ENCODE peak calls at places on chromosomes 13 and 19, in five cellular contexts. One of them, this sample, is unnamed.
A peak's percentile ranks its signal among the peaks of the same experiment; 100 is the strongest.

GRCh38 chr13:22114630-22115311 is 443.9 kb downstream of the FGF9 start:
- DNase-seq in RWPE1: no peak
- DNase-seq in H54: no peak
- DNase-seq in non-pigmented ciliary epithelial cell: no peak
- DNase-seq in stimulated activated CD4-positive, alpha-beta T cell treated with anti-CD3 and anti-CD28 coated beads, TNF-alpha, amount 100 ng/mL, for 24 hours: peak; percentile 12
- DNase-seq in this sample: no peak

GRCh38 chr13:80235559-80236296 is 105.2 kb downstream of the SPRY2 start:
- DNase-seq in RWPE1: peak; percentile 13
- DNase-seq in H54: peak; percentile 14
- DNase-seq in non-pigmented ciliary epithelial cell: no peak
- DNase-seq in stimulated activated CD4-positive, alpha-beta T cell treated with anti-CD3 and anti-CD28 coated beads, TNF-alpha, amount 100 ng/mL, for 24 hours: no peak
- DNase-seq in this sample: no peak

GRCh38 chr13:110812111-110812868 is 98.8 kb downstream of the ING1 start:
- DNase-seq in RWPE1: no peak
- DNase-seq in H54: no peak
- DNase-seq in non-pigmented ciliary epithelial cell: no peak
- DNase-seq in stimulated activated CD4-positive, alpha-beta T cell treated with anti-CD3 and anti-CD28 coated beads, TNF-alpha, amount 100 ng/mL, for 24 hours: no peak
- DNase-seq in this sample: no peak

GRCh38 chr13:101779147-101779546 is 326.7 kb downstream of the ITGBL1 start:
- DNase-seq in RWPE1: no peak
- DNase-seq in H54: no peak
- DNase-seq in non-pigmented ciliary epithelial cell: no peak
- DNase-seq in stimulated activated CD4-positive, alpha-beta T cell treated with anti-CD3 and anti-CD28 coated beads, TNF-alpha, amount 100 ng/mL, for 24 hours: no peak
- DNase-seq in this sample: no peak

GRCh38 chr13:28564030-28564429 is 69.1 kb upstream of the FLT1 start:
- DNase-seq in RWPE1: peak; percentile 38
- DNase-seq in H54: no peak
- DNase-seq in non-pigmented ciliary epithelial cell: no peak
- DNase-seq in stimulated activated CD4-positive, alpha-beta T cell treated with anti-CD3 and anti-CD28 coated beads, TNF-alpha, amount 100 ng/mL, for 24 hours: no peak
- DNase-seq in this sample: no peak

GRCh38 chr13:88908896-88909535 is 1237.8 kb downstream of the SLITRK5 start:
- DNase-seq in RWPE1: no peak
- DNase-seq in H54: no peak
- DNase-seq in non-pigmented ciliary epithelial cell: no peak
- DNase-seq in stimulated activated CD4-positive, alpha-beta T cell treated with anti-CD3 and anti-CD28 coated beads, TNF-alpha, amount 100 ng/mL, for 24 hours: no peak
- DNase-seq in this sample: no peak

GRCh38 chr13:60351326-60351725 is 45.7 kb upstream of the TDRD3 start:
- DNase-seq in RWPE1: no peak
- DNase-seq in H54: no peak
- DNase-seq in non-pigmented ciliary epithelial cell: peak; percentile 64
- DNase-seq in stimulated activated CD4-positive, alpha-beta T cell treated with anti-CD3 and anti-CD28 coated beads, TNF-alpha, amount 100 ng/mL, for 24 hours: no peak
- DNase-seq in this sample: no peak

GRCh38 chr19:41887711-41888382 is 4.9 kb downstream of the ARHGEF1 start:
- DNase-seq in RWPE1: peak; percentile 96
- DNase-seq in H54: peak; percentile 97
- DNase-seq in non-pigmented ciliary epithelial cell: peak; percentile 38
- DNase-seq in stimulated activated CD4-positive, alpha-beta T cell treated with anti-CD3 and anti-CD28 coated beads, TNF-alpha, amount 100 ng/mL, for 24 hours: peak; percentile 79
- DNase-seq in this sample: peak; percentile 84

GRCh38 chr13:94992277-94992989 is 280.1 kb upstream of the SOX21 start:
- DNase-seq in RWPE1: no peak
- DNase-seq in H54: no peak
- DNase-seq in non-pigmented ciliary epithelial cell: no peak
- DNase-seq in stimulated activated CD4-positive, alpha-beta T cell treated with anti-CD3 and anti-CD28 coated beads, TNF-alpha, amount 100 ng/mL, for 24 hours: no peak
- DNase-seq in this sample: no peak

GRCh38 chr13:31588331-31588730 is 151.0 kb upstream of the RXFP2 start:
- DNase-seq in RWPE1: no peak
- DNase-seq in H54: no peak
- DNase-seq in non-pigmented ciliary epithelial cell: no peak
- DNase-seq in stimulated activated CD4-positive, alpha-beta T cell treated with anti-CD3 and anti-CD28 coated beads, TNF-alpha, amount 100 ng/mL, for 24 hours: no peak
- DNase-seq in this sample: no peak

GRCh38 chr13:21620858-21621257 is 16.9 kb upstream of the MICU2 start:
- DNase-seq in RWPE1: no peak
- DNase-seq in H54: no peak
- DNase-seq in non-pigmented ciliary epithelial cell: no peak
- DNase-seq in stimulated activated CD4-positive, alpha-beta T cell treated with anti-CD3 and anti-CD28 coated beads, TNF-alpha, amount 100 ng/mL, for 24 hours: no peak
- DNase-seq in this sample: no peak

GRCh38 chr19:36259211-36259610 is 44.3 kb downstream of the ZNF146 start:
- DNase-seq in RWPE1: no peak
- DNase-seq in H54: no peak
- DNase-seq in non-pigmented ciliary epithelial cell: no peak
- DNase-seq in stimulated activated CD4-positive, alpha-beta T cell treated with anti-CD3 and anti-CD28 coated beads, TNF-alpha, amount 100 ng/mL, for 24 hours: no peak
- DNase-seq in this sample: no peak

GRCh38 chr13:41199526-41199925 is 5.2 kb upstream of the KBTBD7 start:
- DNase-seq in RWPE1: no peak
- DNase-seq in H54: no peak
- DNase-seq in non-pigmented ciliary epithelial cell: no peak
- DNase-seq in stimulated activated CD4-positive, alpha-beta T cell treated with anti-CD3 and anti-CD28 coated beads, TNF-alpha, amount 100 ng/mL, for 24 hours: no peak
- DNase-seq in this sample: no peak

GRCh38 chr13:52849727-52850395 is 1.4 kb upstream of the PCDH8 start:
- DNase-seq in RWPE1: no peak
- DNase-seq in H54: no peak
- DNase-seq in non-pigmented ciliary epithelial cell: no peak
- DNase-seq in stimulated activated CD4-positive, alpha-beta T cell treated with anti-CD3 and anti-CD28 coated beads, TNF-alpha, amount 100 ng/mL, for 24 hours: no peak
- DNase-seq in this sample: no peak

GRCh38 chr13:113547248-113547971 is 37.1 kb upstream of the TFDP1 start:
- DNase-seq in RWPE1: no peak
- DNase-seq in H54: no peak
- DNase-seq in non-pigmented ciliary epithelial cell: no peak
- DNase-seq in stimulated activated CD4-positive, alpha-beta T cell treated with anti-CD3 and anti-CD28 coated beads, TNF-alpha, amount 100 ng/mL, for 24 hours: no peak
- DNase-seq in this sample: no peak

GRCh38 chr13:33108620-33109019 is 92.4 kb downstream of the KL start:
- DNase-seq in RWPE1: no peak
- DNase-seq in H54: no peak
- DNase-seq in non-pigmented ciliary epithelial cell: no peak
- DNase-seq in stimulated activated CD4-positive, alpha-beta T cell treated with anti-CD3 and anti-CD28 coated beads, TNF-alpha, amount 100 ng/mL, for 24 hours: no peak
- DNase-seq in this sample: no peak

GRCh38 chr13:87129602-87130300 is 541.4 kb upstream of the SLITRK5 start:
- DNase-seq in RWPE1: peak; percentile 3
- DNase-seq in H54: peak; percentile 9
- DNase-seq in non-pigmented ciliary epithelial cell: no peak
- DNase-seq in stimulated activated CD4-positive, alpha-beta T cell treated with anti-CD3 and anti-CD28 coated beads, TNF-alpha, amount 100 ng/mL, for 24 hours: no peak
- DNase-seq in this sample: no peak

GRCh38 chr13:109509154-109509905 is 277.1 kb downstream of the IRS2 start:
- DNase-seq in RWPE1: peak; percentile 30
- DNase-seq in H54: no peak
- DNase-seq in non-pigmented ciliary epithelial cell: peak; percentile 38
- DNase-seq in stimulated activated CD4-positive, alpha-beta T cell treated with anti-CD3 and anti-CD28 coated beads, TNF-alpha, amount 100 ng/mL, for 24 hours: no peak
- DNase-seq in this sample: no peak

GRCh38 chr19:55777528-55777927 is 8.6 kb downstream of the RFPL4AL1 start:
- DNase-seq in RWPE1: no peak
- DNase-seq in H54: peak; percentile 36
- DNase-seq in non-pigmented ciliary epithelial cell: no peak
- DNase-seq in stimulated activated CD4-positive, alpha-beta T cell treated with anti-CD3 and anti-CD28 coated beads, TNF-alpha, amount 100 ng/mL, for 24 hours: no peak
- DNase-seq in this sample: no peak

GRCh38 chr13:85819513-85819912 is 20.3 kb upstream of the SLITRK6 start:
- DNase-seq in RWPE1: no peak
- DNase-seq in H54: no peak
- DNase-seq in non-pigmented ciliary epithelial cell: no peak
- DNase-seq in stimulated activated CD4-positive, alpha-beta T cell treated with anti-CD3 and anti-CD28 coated beads, TNF-alpha, amount 100 ng/mL, for 24 hours: no peak
- DNase-seq in this sample: no peak

GRCh38 chr13:98761126-98761978 is 8.9 kb upstream of the SLC15A1 start:
- DNase-seq in RWPE1: peak; percentile 25
- DNase-seq in H54: peak; percentile 41
- DNase-seq in non-pigmented ciliary epithelial cell: no peak
- DNase-seq in stimulated activated CD4-positive, alpha-beta T cell treated with anti-CD3 and anti-CD28 coated beads, TNF-alpha, amount 100 ng/mL, for 24 hours: no peak
- DNase-seq in this sample: no peak

GRCh38 chr13:77513719-77514335 is 21.7 kb upstream of the SCEL start:
- DNase-seq in RWPE1: no peak
- DNase-seq in H54: no peak
- DNase-seq in non-pigmented ciliary epithelial cell: no peak
- DNase-seq in stimulated activated CD4-positive, alpha-beta T cell treated with anti-CD3 and anti-CD28 coated beads, TNF-alpha, amount 100 ng/mL, for 24 hours: no peak
- DNase-seq in this sample: no peak

GRCh38 chr19:7638802-7639465 is 2.0 kb downstream of the STXBP2 start:
- DNase-seq in RWPE1: no peak
- DNase-seq in H54: no peak
- DNase-seq in non-pigmented ciliary epithelial cell: no peak
- DNase-seq in stimulated activated CD4-positive, alpha-beta T cell treated with anti-CD3 and anti-CD28 coated beads, TNF-alpha, amount 100 ng/mL, for 24 hours: no peak
- DNase-seq in this sample: no peak

GRCh38 chr19:31668916-31669315 is 319.7 kb upstream of the TSHZ3 start:
- DNase-seq in RWPE1: no peak
- DNase-seq in H54: no peak
- DNase-seq in non-pigmented ciliary epithelial cell: no peak
- DNase-seq in stimulated activated CD4-positive, alpha-beta T cell treated with anti-CD3 and anti-CD28 coated beads, TNF-alpha, amount 100 ng/mL, for 24 hours: no peak
- DNase-seq in this sample: no peak

GRCh38 chr13:43786766-43787517 is at the start of gene ENOX1:
- DNase-seq in RWPE1: peak; percentile 28
- DNase-seq in H54: peak; percentile 27
- DNase-seq in non-pigmented ciliary epithelial cell: no peak
- DNase-seq in stimulated activated CD4-positive, alpha-beta T cell treated with anti-CD3 and anti-CD28 coated beads, TNF-alpha, amount 100 ng/mL, for 24 hours: no peak
- DNase-seq in this sample: no peak

GRCh38 chr19:50481351-50482149 is 4.9 kb upstream of the GARIN5A start:
- DNase-seq in RWPE1: no peak
- DNase-seq in H54: no peak
- DNase-seq in non-pigmented ciliary epithelial cell: no peak
- DNase-seq in stimulated activated CD4-positive, alpha-beta T cell treated with anti-CD3 and anti-CD28 coated beads, TNF-alpha, amount 100 ng/mL, for 24 hours: no peak
- DNase-seq in this sample: no peak

GRCh38 chr13:25978961-25979360 is 72.9 kb downstream of the SHISA2 start:
- DNase-seq in RWPE1: no peak
- DNase-seq in H54: no peak
- DNase-seq in non-pigmented ciliary epithelial cell: no peak
- DNase-seq in stimulated activated CD4-positive, alpha-beta T cell treated with anti-CD3 and anti-CD28 coated beads, TNF-alpha, amount 100 ng/mL, for 24 hours: no peak
- DNase-seq in this sample: no peak

GRCh38 chr19:35044317-35045117 is 3.0 kb downstream of the HPN start:
- DNase-seq in RWPE1: peak; percentile 65
- DNase-seq in H54: peak; percentile 85
- DNase-seq in non-pigmented ciliary epithelial cell: no peak
- DNase-seq in stimulated activated CD4-positive, alpha-beta T cell treated with anti-CD3 and anti-CD28 coated beads, TNF-alpha, amount 100 ng/mL, for 24 hours: no peak
- DNase-seq in this sample: peak; percentile 57

GRCh38 chr19:36441339-36441738 is 22.9 kb upstream of the ZFP82 start:
- DNase-seq in RWPE1: no peak
- DNase-seq in H54: no peak
- DNase-seq in non-pigmented ciliary epithelial cell: no peak
- DNase-seq in stimulated activated CD4-positive, alpha-beta T cell treated with anti-CD3 and anti-CD28 coated beads, TNF-alpha, amount 100 ng/mL, for 24 hours: no peak
- DNase-seq in this sample: no peak

GRCh38 chr19:50725218-50725931 is 2.2 kb downstream of the CLEC11A start:
- DNase-seq in RWPE1: no peak
- DNase-seq in H54: peak; percentile 87
- DNase-seq in non-pigmented ciliary epithelial cell: no peak
- DNase-seq in stimulated activated CD4-positive, alpha-beta T cell treated with anti-CD3 and anti-CD28 coated beads, TNF-alpha, amount 100 ng/mL, for 24 hours: no peak
- DNase-seq in this sample: no peak

This sample was measured in activated T-helper 9 cell treated with anti-CD3 and anti-CD28 coated beads, Interleukin-2, amount 50 U/mL, for 16 hours.